ENCODE peak calls at places on chromosomes 4 and X, in five cellular contexts. One of them, this sample, is unnamed.

GRCh38 chr4:23889814-23890269 is at the start of gene PPARGC1A:
- DNase-seq in cardiac fibroblast: peak; percentile 19
- DNase-seq in endothelial cell: no peak
- DNase-seq in GM23338: peak; percentile 27
- DNase-seq in upper lobe of right lung: peak; percentile 68
- DNase-seq in this sample: no peak

GRCh38 chr4:8157496-8157895 is 1.1 kb downstream of the ABLIM2 start:
- DNase-seq in cardiac fibroblast: peak; percentile 15
- DNase-seq in endothelial cell: no peak
- DNase-seq in GM23338: peak; percentile 44
- DNase-seq in upper lobe of right lung: no peak
- DNase-seq in this sample: no peak

GRCh38 chr4:169675825-169676224 is 55.4 kb downstream of the CLCN3 start:
- DNase-seq in cardiac fibroblast: no peak
- DNase-seq in endothelial cell: no peak
- DNase-seq in GM23338: no peak
- DNase-seq in upper lobe of right lung: no peak
- DNase-seq in this sample: no peak

GRCh38 chr4:10116625-10117423 is at the start of gene WDR1:
- DNase-seq in cardiac fibroblast: peak; percentile 95
- DNase-seq in endothelial cell: peak; percentile 98
- DNase-seq in GM23338: peak; percentile 94
- DNase-seq in upper lobe of right lung: peak; percentile 99
- DNase-seq in this sample: peak; percentile 83

GRCh38 chr4:39729557-39729956 is 31.6 kb downstream of the UBE2K start:
- DNase-seq in cardiac fibroblast: peak; percentile 74
- DNase-seq in endothelial cell: no peak
- DNase-seq in GM23338: no peak
- DNase-seq in upper lobe of right lung: no peak
- DNase-seq in this sample: peak; percentile 55

GRCh38 chr4:22534374-22534773 is 18.5 kb upstream of the ADGRA3 start:
- DNase-seq in cardiac fibroblast: no peak
- DNase-seq in endothelial cell: no peak
- DNase-seq in GM23338: no peak
- DNase-seq in upper lobe of right lung: no peak
- DNase-seq in this sample: no peak

GRCh38 chr4:181213562-181213961 is 1029.6 kb upstream of the TENM3 start:
- DNase-seq in cardiac fibroblast: no peak
- DNase-seq in endothelial cell: no peak
- DNase-seq in GM23338: no peak
- DNase-seq in upper lobe of right lung: no peak
- DNase-seq in this sample: no peak

GRCh38 chr4:158236304-158237030 is 26.2 kb downstream of the TMEM144 start:
- DNase-seq in cardiac fibroblast: peak; percentile 23
- DNase-seq in endothelial cell: no peak
- DNase-seq in GM23338: no peak
- DNase-seq in upper lobe of right lung: no peak
- DNase-seq in this sample: no peak

GRCh38 chrX:103608305-103608963 is 671 bp downstream of the TCEAL3 start:
- DNase-seq in cardiac fibroblast: no peak
- DNase-seq in endothelial cell: peak; percentile 2
- DNase-seq in GM23338: no peak
- DNase-seq in upper lobe of right lung: peak; percentile 62
- DNase-seq in this sample: no peak

GRCh38 chrX:16191605-16192004 is 24.3 kb downstream of the MAGEB17 start:
- DNase-seq in cardiac fibroblast: no peak
- DNase-seq in endothelial cell: no peak
- DNase-seq in GM23338: no peak
- DNase-seq in upper lobe of right lung: no peak
- DNase-seq in this sample: no peak

GRCh38 chr4:159946983-159947645 is 844.2 kb downstream of the RAPGEF2 start:
- DNase-seq in cardiac fibroblast: peak; percentile 78
- DNase-seq in endothelial cell: no peak
- DNase-seq in GM23338: peak; percentile 82
- DNase-seq in upper lobe of right lung: no peak
- DNase-seq in this sample: peak; percentile 20

GRCh38 chrX:85505801-85506200 is 126.3 kb upstream of the POF1B start:
- DNase-seq in cardiac fibroblast: no peak
- DNase-seq in endothelial cell: no peak
- DNase-seq in GM23338: no peak
- DNase-seq in upper lobe of right lung: no peak
- DNase-seq in this sample: no peak

GRCh38 chrX:122188751-122189150 is 995.3 kb upstream of the GRIA3 start:
- DNase-seq in cardiac fibroblast: peak; percentile 16
- DNase-seq in endothelial cell: no peak
- DNase-seq in GM23338: no peak
- DNase-seq in upper lobe of right lung: no peak
- DNase-seq in this sample: peak; percentile 2

GRCh38 chr4:15982833-15983528 is 20.0 kb upstream of the FGFBP2 start:
- DNase-seq in cardiac fibroblast: peak; percentile 19
- DNase-seq in endothelial cell: no peak
- DNase-seq in GM23338: no peak
- DNase-seq in upper lobe of right lung: no peak
- DNase-seq in this sample: no peak

DNA sequence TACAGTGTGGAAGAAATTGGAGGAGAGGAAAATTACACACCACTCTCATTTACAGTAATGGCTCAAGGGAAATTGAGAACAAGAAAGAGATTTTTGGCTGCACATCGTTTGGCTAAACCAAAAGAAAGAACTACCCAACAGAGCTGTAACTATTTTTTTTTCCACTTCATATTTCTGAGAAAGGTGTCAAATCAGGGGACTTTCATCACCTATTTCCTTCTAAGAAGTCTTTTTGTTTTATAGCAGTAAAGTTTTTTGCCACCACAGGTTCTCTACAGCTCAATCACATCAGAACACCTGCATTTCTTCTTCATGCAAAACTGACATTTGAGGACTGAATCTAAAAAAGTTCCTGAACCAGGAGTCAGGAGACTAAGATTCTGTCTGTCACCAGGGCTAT is 57.5 kb upstream of the TNIP3 start:
- DNase-seq in cardiac fibroblast: no peak
- DNase-seq in endothelial cell: no peak
- DNase-seq in GM23338: no peak
- DNase-seq in upper lobe of right lung: no peak
- DNase-seq in this sample: no peak
- TF ChIP-seq CTCF in cardiac fibroblast: no peak
- TF ChIP-seq CTCF in endothelial cell: no peak
- TF ChIP-seq CTCF in GM23338: no peak
- TF ChIP-seq CTCF in upper lobe of right lung: no peak
- TF ChIP-seq CTCF in this sample: no peak

GRCh38 chr4:115042496-115042895 is 70.9 kb downstream of the NDST4 start:
- DNase-seq in cardiac fibroblast: no peak
- DNase-seq in endothelial cell: no peak
- DNase-seq in GM23338: peak; percentile 67
- DNase-seq in upper lobe of right lung: no peak
- DNase-seq in this sample: peak; percentile 2
- TF ChIP-seq CTCF in cardiac fibroblast: peak; percentile 9
- TF ChIP-seq CTCF in endothelial cell: peak; percentile 69
- TF ChIP-seq CTCF in GM23338: peak; percentile 63
- TF ChIP-seq CTCF in upper lobe of right lung: no peak
- TF ChIP-seq CTCF in this sample: peak; percentile 6

DNA sequence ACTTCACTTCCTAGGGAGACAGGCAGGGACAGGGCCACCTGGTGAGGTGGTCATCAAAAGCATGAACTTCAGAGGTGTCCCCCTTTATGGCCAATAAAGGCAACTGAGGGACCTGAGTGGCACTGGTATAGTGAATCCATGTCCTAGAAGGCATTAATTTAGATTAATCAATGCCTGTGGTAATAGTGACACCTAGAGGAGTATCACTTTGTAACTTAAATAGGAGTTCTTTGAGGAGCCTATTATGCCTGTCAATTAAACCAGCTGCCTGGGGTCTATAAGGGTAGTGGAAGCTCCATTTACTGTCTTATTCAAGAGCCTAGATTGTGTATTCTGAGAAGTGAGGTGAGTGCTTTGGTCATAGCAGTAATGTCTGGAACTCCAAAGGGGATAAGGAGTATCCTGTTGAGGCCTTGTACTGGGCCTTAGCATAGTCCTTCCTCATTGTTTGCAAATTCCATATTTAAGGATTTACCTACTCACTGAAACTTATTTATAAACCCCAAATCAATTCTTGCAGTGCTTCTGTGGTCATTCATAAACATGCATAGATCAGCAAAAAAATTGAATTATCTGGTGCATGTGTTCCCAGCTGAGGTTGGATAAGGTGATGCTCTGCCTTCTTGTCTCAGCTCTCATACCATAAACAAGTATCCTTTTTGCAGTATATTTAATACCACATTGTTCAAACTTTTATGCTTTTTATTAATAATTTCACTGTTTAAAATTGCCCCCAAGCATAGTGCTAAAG is 213.8 kb upstream of the RADX start:
- DNase-seq in cardiac fibroblast: peak; percentile 18
- DNase-seq in endothelial cell: no peak
- DNase-seq in GM23338: peak; percentile 21
- DNase-seq in upper lobe of right lung: no peak
- DNase-seq in this sample: peak; percentile 13
- TF ChIP-seq CTCF in cardiac fibroblast: no peak
- TF ChIP-seq CTCF in endothelial cell: no peak
- TF ChIP-seq CTCF in GM23338: peak; percentile 33
- TF ChIP-seq CTCF in upper lobe of right lung: peak; percentile 6
- TF ChIP-seq CTCF in this sample: no peak

GRCh38 chr4:125244848-125245450 is 69.8 kb upstream of the FAT4 start:
- DNase-seq in cardiac fibroblast: peak; percentile 72
- DNase-seq in endothelial cell: no peak
- DNase-seq in GM23338: peak; percentile 22
- DNase-seq in upper lobe of right lung: no peak
- DNase-seq in this sample: peak; percentile 12
- TF ChIP-seq CTCF in cardiac fibroblast: peak; percentile 22
- TF ChIP-seq CTCF in endothelial cell: peak; percentile 46
- TF ChIP-seq CTCF in GM23338: peak; percentile 65
- TF ChIP-seq CTCF in upper lobe of right lung: peak; percentile 42
- TF ChIP-seq CTCF in this sample: peak; percentile 48

GRCh38 chrX:110758781-110759180 is 36.8 kb downstream of the CHRDL1 start:
- DNase-seq in cardiac fibroblast: no peak
- DNase-seq in endothelial cell: no peak
- DNase-seq in GM23338: no peak
- DNase-seq in upper lobe of right lung: no peak
- DNase-seq in this sample: no peak

GRCh38 chrX:110750526-110751189 is 45.0 kb downstream of the CHRDL1 start:
- DNase-seq in cardiac fibroblast: no peak
- DNase-seq in endothelial cell: no peak
- DNase-seq in GM23338: no peak
- DNase-seq in upper lobe of right lung: no peak
- DNase-seq in this sample: no peak

GRCh38 chrX:110759785-110760184 is 35.8 kb downstream of the CHRDL1 start:
- DNase-seq in cardiac fibroblast: no peak
- DNase-seq in endothelial cell: no peak
- DNase-seq in GM23338: no peak
- DNase-seq in upper lobe of right lung: no peak
- DNase-seq in this sample: no peak

GRCh38 chrX:110755061-110755460 is 40.6 kb downstream of the CHRDL1 start:
- DNase-seq in cardiac fibroblast: peak; percentile 14
- DNase-seq in endothelial cell: no peak
- DNase-seq in GM23338: no peak
- DNase-seq in upper lobe of right lung: no peak
- DNase-seq in this sample: no peak

GRCh38 chrX:110755611-110756010 is 40.0 kb downstream of the CHRDL1 start:
- DNase-seq in cardiac fibroblast: no peak
- DNase-seq in endothelial cell: no peak
- DNase-seq in GM23338: no peak
- DNase-seq in upper lobe of right lung: no peak
- DNase-seq in this sample: no peak
- TF ChIP-seq CTCF in cardiac fibroblast: no peak
- TF ChIP-seq CTCF in endothelial cell: no peak
- TF ChIP-seq CTCF in GM23338: no peak
- TF ChIP-seq CTCF in upper lobe of right lung: no peak
- TF ChIP-seq CTCF in this sample: no peak

GRCh38 chr4:153154010-153154975 is 50.0 kb upstream of the TRIM2 start:
- DNase-seq in cardiac fibroblast: peak; percentile 53
- DNase-seq in endothelial cell: no peak
- DNase-seq in GM23338: no peak
- DNase-seq in upper lobe of right lung: no peak
- DNase-seq in this sample: peak; percentile 24

GRCh38 chr4:153153339-153153851 is 50.8 kb upstream of the TRIM2 start:
- DNase-seq in cardiac fibroblast: peak; percentile 33
- DNase-seq in endothelial cell: peak; percentile 28
- DNase-seq in GM23338: peak; percentile 82
- DNase-seq in upper lobe of right lung: peak; percentile 78
- DNase-seq in this sample: no peak

GRCh38 chr4:153159016-153159415 is 45.2 kb upstream of the TRIM2 start:
- DNase-seq in cardiac fibroblast: no peak
- DNase-seq in endothelial cell: no peak
- DNase-seq in GM23338: no peak
- DNase-seq in upper lobe of right lung: no peak
- DNase-seq in this sample: no peak

GRCh38 chr4:153159728-153160221 is 44.5 kb upstream of the TRIM2 start:
- DNase-seq in cardiac fibroblast: peak; percentile 84
- DNase-seq in endothelial cell: no peak
- DNase-seq in GM23338: no peak
- DNase-seq in upper lobe of right lung: no peak
- DNase-seq in this sample: peak; percentile 38

GRCh38 chr4:153156263-153156662 is 48.0 kb upstream of the TRIM2 start:
- DNase-seq in cardiac fibroblast: no peak
- DNase-seq in endothelial cell: no peak
- DNase-seq in GM23338: peak; percentile 71
- DNase-seq in upper lobe of right lung: no peak
- DNase-seq in this sample: no peak
- TF ChIP-seq CTCF in cardiac fibroblast: no peak
- TF ChIP-seq CTCF in endothelial cell: no peak
- TF ChIP-seq CTCF in GM23338: peak; percentile 51
- TF ChIP-seq CTCF in upper lobe of right lung: no peak
- TF ChIP-seq CTCF in this sample: no peak

This sample was measured in RWPE1.